ENCODE peak calls at places on chromosomes 5 and 9, in four cellular contexts. M is K562, I is GM12878, O is HepG2. P is an unnamed sample.

GRCh38 chr5:32600057-32600622 is 14.8 kb downstream of the SUB1 start:
- DNase-seq in M (no peak), I (no peak), O (no peak), P (peak; percentile 81)

GRCh38 chr9:98356953-98357352 is 101.5 kb upstream of the TBC1D2 start:
- DNase-seq in M (no peak), I (no peak), O (no peak), P (peak; percentile 87)

GRCh38 chr5:172667786-172668735 is 27.0 kb downstream of the NEURL1B start:
- DNase-seq in M (no peak), I (no peak), O (no peak), P (no peak)

GRCh38 chr9:93095205-93096130 is 549 bp upstream of the CARD19 start:
- DNase-seq in M (peak; percentile 96), I (peak; percentile 85), O (peak; percentile 95), P (peak; percentile 99)

GRCh38 chr9:89496645-89497044 is 1.3 kb downstream of the SEMA4D start:
- DNase-seq in M (no peak), I (no peak), O (no peak), P (no peak)

GRCh38 chr5:151661968-151662732 is 24.6 kb downstream of the SPARC start:
- DNase-seq in M (no peak), I (peak; percentile 82), O (no peak), P (peak; percentile 13)

GRCh38 chr5:137078171-137078665 is 420.9 kb downstream of the SPOCK1 start:
- DNase-seq in M (no peak), I (no peak), O (no peak), P (no peak)

GRCh38 chr5:86890375-86890774 is 272.6 kb downstream of the COX7C start:
- DNase-seq in M (no peak), I (no peak), O (no peak), P (no peak)

GRCh38 chr9:19992556-19992955 is 203.7 kb upstream of the SLC24A2 start:
- DNase-seq in M (no peak), I (no peak), O (no peak), P (no peak)

GRCh38 chr5:147752666-147753290 is 29.8 kb downstream of the JAKMIP2 start:
- DNase-seq in M (no peak), I (no peak), O (no peak), P (no peak)

GRCh38 chr5:126519637-126520592 is 75.1 kb downstream of the ALDH7A1 start:
- DNase-seq in M (no peak), I (no peak), O (no peak), P (no peak)

GRCh38 chr5:31449175-31449574 is 82.7 kb downstream of the DROSHA start:
- DNase-seq in M (no peak), I (no peak), O (no peak), P (no peak)

GRCh38 chr9:17349816-17350215 is 215.0 kb downstream of the CNTLN start:
- DNase-seq in M (no peak), I (no peak), O (no peak), P (no peak)

GRCh38 chr5:33659526-33660169 is 218.9 kb downstream of the TARS1 start:
- DNase-seq in M (no peak), I (no peak), O (no peak), P (no peak)

GRCh38 chr5:80753712-80754111 is 98.9 kb upstream of the DHFR start:
- DNase-seq in M (no peak), I (no peak), O (no peak), P (no peak)

GRCh38 chr9:129363216-129363873 is 185.3 kb upstream of the IER5L start:
- DNase-seq in M (no peak), I (no peak), O (no peak), P (no peak)

GRCh38 chr9:113999256-114000062 is 78.6 kb downstream of the AMBP start:
- DNase-seq in M (no peak), I (no peak), O (no peak), P (no peak)

GRCh38 chr5:37251673-37252072 is 2.5 kb upstream of the CPLANE1 start:
- DNase-seq in M (no peak), I (no peak), O (no peak), P (no peak)

GRCh38 chr5:74567351-74567870 is 73.1 kb downstream of the ENC1 start:
- DNase-seq in M (no peak), I (no peak), O (no peak), P (no peak)

GRCh38 chr9:118522093-118523028 is 818.2 kb downstream of the TLR4 start:
- DNase-seq in M (peak; percentile 10), I (peak; percentile 34), O (peak; percentile 8), P (peak; percentile 79)

GRCh38 chr5:3122216-3122615 is 370.7 kb upstream of the IRX2 start:
- DNase-seq in M (no peak), I (no peak), O (no peak), P (no peak)

GRCh38 chr5:172078726-172079345 is 72.4 kb upstream of the FBXW11 start:
- DNase-seq in M (no peak), I (no peak), O (no peak), P (no peak)

GRCh38 chr5:176779537-176779936 is 30.8 kb upstream of the UNC5A start:
- DNase-seq in M (no peak), I (no peak), O (no peak), P (no peak)

GRCh38 chr5:55441107-55441771 is 93.5 kb downstream of the PLPP1 start:
- DNase-seq in M (no peak), I (no peak), O (no peak), P (no peak)
- H3K4me2 ChIP-seq in M (no peak overlapping the region), I (no peak overlapping the region), O (no peak overlapping the region), P (no peak overlapping the region)

GRCh38 chr9:78030553-78031270 is 899 bp downstream of the GNAQ start:
- DNase-seq in M (peak; percentile 43), I (no peak), O (no peak), P (peak; percentile 53)
- TF ChIP-seq MYC in M (no peak), I (no peak), O (peak; percentile 10), P (no peak)

GRCh38 chr9:1639166-1639565 is 376.0 kb upstream of the SMARCA2 start:
- DNase-seq in M (no peak), I (no peak), O (no peak), P (no peak)

GRCh38 chr9:1637401-1637800 is 377.7 kb upstream of the SMARCA2 start:
- DNase-seq in M (no peak), I (no peak), O (no peak), P (no peak)
- H3K27me3 ChIP-seq in M (no peaks in the 10 kb centered on the region), I (no peaks in the 10 kb centered on the region), O (no peaks in the 10 kb centered on the region), P (no peaks in the 10 kb centered on the region)

DNA sequence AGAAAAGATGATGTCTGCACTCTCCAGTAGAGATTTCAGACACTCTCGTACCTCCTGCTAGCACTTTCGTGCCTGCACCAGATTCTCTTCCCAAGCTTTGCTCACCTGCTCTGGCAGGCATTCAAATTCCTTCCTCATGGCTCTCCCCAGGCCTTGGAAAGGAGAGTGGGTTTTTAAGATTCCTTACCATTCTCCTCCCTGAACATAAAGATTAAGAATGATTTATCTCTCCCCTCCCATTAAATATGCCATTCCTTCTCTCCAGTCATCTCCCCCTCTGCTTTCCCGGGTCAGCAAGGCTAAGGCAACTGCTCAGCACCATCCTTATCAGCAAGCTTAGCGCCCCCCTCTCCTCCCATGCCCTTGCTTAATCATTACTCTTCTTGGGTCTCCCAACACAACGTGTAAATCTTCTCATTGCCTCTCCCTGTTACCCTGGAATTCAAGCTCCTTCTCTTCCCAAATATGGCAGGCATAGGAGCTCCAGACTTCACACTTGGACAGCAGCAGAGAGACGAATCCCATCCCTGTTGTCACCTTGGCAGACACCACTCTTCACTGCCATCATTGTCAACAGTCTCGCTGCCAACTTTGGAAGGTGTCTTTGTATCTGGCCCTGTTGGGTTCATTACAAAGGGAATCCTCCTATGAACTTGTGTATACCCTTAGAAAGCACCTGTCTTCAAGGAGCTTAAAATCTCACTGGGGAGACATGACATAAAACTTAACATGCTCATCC is 332.9 kb downstream of the SLIT3 start:
- DNase-seq in M (no peak), I (no peak), O (no peak), P (no peak)
- H3K4me2 ChIP-seq in M (no peak overlapping the region), I (no peak overlapping the region), O (no peak overlapping the region), P (no peak overlapping the region)

GRCh38 chr5:143121135-143121474 is 282.4 kb downstream of the NR3C1 start:
- DNase-seq in M (no peak), I (no peak), O (no peak), P (no peak)

GRCh38 chr5:143126121-143127019 is 277.1 kb downstream of the NR3C1 start:
- DNase-seq in M (no peak), I (peak; percentile 60), O (no peak), P (peak; percentile 94)

GRCh38 chr5:143120460-143121134 is 282.9 kb downstream of the NR3C1 start:
- DNase-seq in M (no peak), I (no peak), O (no peak), P (no peak)

GRCh38 chr5:143128412-143129071 is 274.9 kb downstream of the NR3C1 start:
- DNase-seq in M (no peak), I (no peak), O (no peak), P (no peak)

GRCh38 chr5:143124593-143124992 is 278.9 kb downstream of the NR3C1 start:
- DNase-seq in M (peak; percentile 41), I (peak; percentile 77), O (peak; percentile 20), P (no peak)
- TF ChIP-seq MYC in M (no peak), I (no peak), O (no peak), P (no peak)

GRCh38 chr5:133613184-133613583 is 843 bp upstream of the FSTL4 start:
- DNase-seq in M (no peak), I (no peak), O (no peak), P (no peak)

GRCh38 chr5:133611357-133612020 is 852 bp downstream of the FSTL4 start:
- DNase-seq in M (no peak), I (no peak), O (no peak), P (no peak)

GRCh38 chr5:133610489-133611356 is 1.6 kb downstream of the FSTL4 start:
- DNase-seq in M (peak; percentile 53), I (no peak), O (peak; percentile 23), P (peak; percentile 26)

GRCh38 chr5:133613743-133614142 is 1.4 kb upstream of the FSTL4 start:
- DNase-seq in M (no peak), I (no peak), O (no peak), P (no peak)

GRCh38 chr5:133612021-133612860 is at the start of gene FSTL4:
- DNase-seq in M (no peak), I (no peak), O (no peak), P (no peak)
- H3K27me3 ChIP-seq in M (peaks cover 17% of the 10 kb centered on the region), I (peaks cover 26% of the 10 kb centered on the region), O (peaks cover 35% of the 10 kb centered on the region), P (peaks cover 74% of the 10 kb centered on the region)

GRCh38 chr5:980941-981340 is 27.7 kb upstream of the NKD2 start:
- DNase-seq in M (peak; percentile 56), I (no peak), O (no peak), P (no peak)
- H3K4me2 ChIP-seq in M (no peak overlapping the region), I (no peak overlapping the region), O (no peak overlapping the region), P (no peak overlapping the region)

DNA sequence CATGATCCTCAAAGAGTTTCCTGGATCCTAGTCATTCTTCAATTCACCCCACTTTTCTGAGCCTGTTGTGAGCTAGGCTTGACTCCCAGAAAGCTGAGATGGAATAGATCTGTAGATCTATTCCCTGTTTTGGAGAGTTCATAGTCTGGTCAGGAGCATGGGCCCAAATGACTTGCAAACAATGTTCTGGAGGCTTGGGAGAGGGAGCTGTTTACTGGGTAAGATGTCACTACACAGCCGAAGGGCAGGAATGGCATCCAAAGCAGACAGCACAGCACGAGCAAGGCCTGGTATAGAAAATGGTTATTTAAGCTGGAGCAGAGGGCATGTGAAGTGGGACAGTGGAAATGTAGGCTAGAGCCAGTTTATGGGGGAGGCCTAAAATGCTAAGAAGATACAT is 152.5 kb upstream of the ALDH1B1 start:
- DNase-seq in M (no peak), I (no peak), O (no peak), P (no peak)
- TF ChIP-seq MYC in M (no peak), I (no peak), O (no peak), P (no peak)

P was measured in endothelial cell of umbilical vein.